ENCODE peak calls at places on chromosomes 16 and 17, in six cellular contexts. O is IMR-90, V is transverse colon, P is body of pancreas, R is lower leg skin, G is ovary. X is an unnamed sample.
A peak's percentile ranks its signal among the peaks of the same experiment; 100 is the strongest.

GRCh38 chr17:40106760-40107265 is 6.4 kb upstream of the NR1D1 start:
- DNase-seq in O (no peak), V (no peak), P (no peak), R (peak; percentile 28), G (peak; percentile 75), X (peak; percentile 64)

GRCh38 chr17:3893003-3893719 is at the start of gene CAMKK1:
- DNase-seq in O (peak; percentile 72), V (peak; percentile 94), P (peak; percentile 90), R (peak; percentile 73), G (peak; percentile 89), X (peak; percentile 89)

GRCh38 chr16:15141586-15141985 is 47.5 kb upstream of the RRN3 start:
- DNase-seq in O (no peak), V (no peak), P (no peak), R (no peak), G (peak; percentile 21), X (no peak)

GRCh38 chr16:12059216-12059769 is 82.8 kb downstream of the SNX29 start:
- DNase-seq in O (no peak), V (no peak), P (no peak), R (no peak), G (no peak), X (no peak)

GRCh38 chr16:12098429-12099310 is 122.1 kb downstream of the SNX29 start:
- DNase-seq in O (no peak), V (no peak), P (no peak), R (no peak), G (no peak), X (no peak)

GRCh38 chr16:27426423-27427408 is 24.7 kb downstream of the IL21R start:
- DNase-seq in O (peak; percentile 96), V (peak; percentile 38), P (no peak), R (peak; percentile 33), G (peak; percentile 4), X (no peak)

GRCh38 chr16:7405166-7405565 is 72.5 kb downstream of the RBFOX1 start:
- DNase-seq in O (no peak), V (no peak), P (peak; percentile 28), R (peak; percentile 24), G (peak; percentile 44), X (no peak)

GRCh38 chr17:55728833-55729232 is 6.2 kb upstream of the TMEM100 start:
- DNase-seq in O (no peak), V (no peak), P (no peak), R (no peak), G (no peak), X (no peak)

GRCh38 chr16:22373662-22374310 is 633 bp downstream of the CDR2 start:
- DNase-seq in O (no peak), V (peak; percentile 52), P (peak; percentile 71), R (no peak), G (peak; percentile 66), X (peak; percentile 52)

GRCh38 chr17:34242553-34242952 is 12.5 kb upstream of the CCL2 start:
- DNase-seq in O (no peak), V (no peak), P (no peak), R (no peak), G (no peak), X (no peak)

GRCh38 chr17:49901460-49902331 is 53.8 kb upstream of the TAC4 start:
- DNase-seq in O (no peak), V (no peak), P (peak; percentile 60), R (no peak), G (no peak), X (no peak)

GRCh38 chr17:65364408-65364807 is 197.0 kb downstream of the AXIN2 start:
- DNase-seq in O (no peak), V (no peak), P (no peak), R (no peak), G (no peak), X (no peak)

GRCh38 chr17:67245694-67246397 is 850 bp upstream of the HELZ start:
- DNase-seq in O (no peak), V (peak; percentile 62), P (peak; percentile 44), R (no peak), G (peak; percentile 51), X (no peak)

GRCh38 chr16:31141489-31142108 is 6.1 kb upstream of the PRSS8 start:
- DNase-seq in O (peak; percentile 84), V (no peak), P (peak; percentile 66), R (no peak), G (peak; percentile 65), X (peak; percentile 54)

GRCh38 chr16:20740007-20740883 is 1.4 kb downstream of the THUMPD1 start:
- DNase-seq in O (no peak), V (no peak), P (peak; percentile 21), R (no peak), G (peak; percentile 26), X (peak; percentile 23)

GRCh38 chr17:33674685-33675084 is 381.6 kb upstream of the ASIC2 start:
- DNase-seq in O (peak; percentile 55), V (peak; percentile 46), P (peak; percentile 53), R (peak; percentile 56), G (peak; percentile 51), X (peak; percentile 37)

GRCh38 chr16:3669067-3669466 is 14.6 kb downstream of the DNASE1 start:
- DNase-seq in O (no peak), V (no peak), P (no peak), R (no peak), G (no peak), X (no peak)

GRCh38 chr17:83144421-83145357 is 65.3 kb downstream of the METRNL start:
- DNase-seq in O (peak; percentile 5), V (no peak), P (no peak), R (peak; percentile 61), G (peak; percentile 50), X (no peak)

GRCh38 chr17:55496094-55496881 is 15.0 kb downstream of the SMIM36 start:
- DNase-seq in O (peak; percentile 67), V (peak; percentile 21), P (no peak), R (no peak), G (no peak), X (no peak)

GRCh38 chr16:25013751-25014499 is 1.2 kb downstream of the ARHGAP17 start:
- DNase-seq in O (no peak), V (no peak), P (no peak), R (no peak), G (no peak), X (no peak)

GRCh38 chr16:46836521-46837292 is 5.7 kb upstream of the C16orf87 start:
- DNase-seq in O (no peak), V (no peak), P (no peak), R (no peak), G (no peak), X (no peak)

GRCh38 chr16:86567701-86568571 is 1.3 kb downstream of the FOXC2 start:
- DNase-seq in O (peak; percentile 39), V (no peak), P (no peak), R (no peak), G (no peak), X (no peak)

GRCh38 chr17:27581016-27581415 is 50.0 kb upstream of the LGALS9 start:
- DNase-seq in O (no peak), V (no peak), P (no peak), R (no peak), G (no peak), X (no peak)

GRCh38 chr17:69761767-69762321 is 313.2 kb upstream of the KCNJ16 start:
- DNase-seq in O (peak; percentile 99), V (no peak), P (no peak), R (peak; percentile 43), G (no peak), X (no peak)

GRCh38 chr17:58710948-58711552 is 18.6 kb downstream of the RAD51C start:
- DNase-seq in O (peak; percentile 69), V (peak; percentile 10), P (peak; percentile 24), R (peak; percentile 21), G (no peak), X (no peak)

GRCh38 chr17:68580236-68580903 is 20.8 kb downstream of the FAM20A start:
- DNase-seq in O (peak; percentile 17), V (no peak), P (no peak), R (peak; percentile 59), G (peak; percentile 49), X (peak; percentile 54)

GRCh38 chr16:85490407-85490806 is 122.7 kb upstream of the GSE1 start:
- DNase-seq in O (no peak), V (no peak), P (no peak), R (no peak), G (no peak), X (no peak)

GRCh38 chr16:47848481-47849109 is 307.2 kb downstream of the ABCC12 start:
- DNase-seq in O (peak; percentile 55), V (no peak), P (peak; percentile 33), R (no peak), G (no peak), X (no peak)

GRCh38 chr16:30757316-30757715 is 4.5 kb downstream of the CFAP119 start:
- DNase-seq in O (no peak), V (no peak), P (no peak), R (no peak), G (no peak), X (no peak)

GRCh38 chr16:67082891-67083290 is 26.9 kb upstream of the PHAF1 start:
- DNase-seq in O (peak; percentile 22), V (no peak), P (no peak), R (no peak), G (no peak), X (no peak)

GRCh38 chr16:83100679-83101078 is 473.9 kb downstream of the CDH13 start:
- DNase-seq in O (no peak), V (no peak), P (no peak), R (no peak), G (no peak), X (no peak)

GRCh38 chr16:1380195-1380594 is 28.5 kb downstream of the GNPTG start:
- DNase-seq in O (no peak), V (no peak), P (no peak), R (no peak), G (no peak), X (no peak)
- TF ChIP-seq POLR2A in O (no peak), V (no peak), P (no peak), R (no peak), G (no peak), X (no peak)

GRCh38 chr17:75260679-75261335 is 599 bp downstream of the GGA3 start:
- DNase-seq in O (peak; percentile 24), V (no peak), P (no peak), R (no peak), G (no peak), X (no peak)

GRCh38 chr17:75263051-75263450 is 1.4 kb downstream of the MRPS7 start:
- DNase-seq in O (no peak), V (no peak), P (no peak), R (no peak), G (no peak), X (no peak)

GRCh38 chr17:75265614-75266314 is 4.1 kb downstream of the MRPS7 start:
- DNase-seq in O (no peak), V (no peak), P (no peak), R (no peak), G (no peak), X (no peak)

GRCh38 chr17:75262112-75262606 is 480 bp downstream of the MRPS7 start:
- DNase-seq in O (no peak), V (no peak), P (no peak), R (no peak), G (no peak), X (no peak)

GRCh38 chr17:75261336-75262111 is at the start of the genes GGA3 and MRPS7:
- DNase-seq in O (peak; percentile 90), V (peak; percentile 95), P (peak; percentile 94), R (peak; percentile 94), G (peak; percentile 96), X (peak; percentile 95)
- TF ChIP-seq POLR2A in O (peak; percentile 89), V (peak; percentile 71), P (peak; percentile 48), R (peak; percentile 36), G (peak; percentile 52), X (peak; percentile 69)

GRCh38 chr17:2323629-2324314 is 12.5 kb downstream of the TSR1 start:
- DNase-seq in O (no peak), V (no peak), P (no peak), R (no peak), G (no peak), X (no peak)
- TF ChIP-seq POLR2A in O (no peak), V (no peak), P (no peak), R (no peak), G (no peak), X (no peak)

GRCh38 chr17:7242717-7243576 is 698 bp upstream of the GABARAP start:
- DNase-seq in O (peak; percentile 95), V (peak; percentile 97), P (peak; percentile 96), R (peak; percentile 95), G (peak; percentile 97), X (peak; percentile 97)
- TF ChIP-seq POLR2A in O (no peak), V (peak; percentile 79), P (peak; percentile 80), R (peak; percentile 17), G (peak; percentile 50), X (peak; percentile 47)

X was measured in uterus.